ENCODE peak calls at places on chromosomes 2 and 18, in four cellular contexts. One of them, this sample, is unnamed.

GRCh38 chr2:134491796-134492441 is 226.9 kb downstream of the TMEM163 start:
- DNase-seq in trophoblast cell: peak; percentile 38
- DNase-seq in IMR-90: no peak
- DNase-seq in mesenchymal stem cell: no peak
- DNase-seq in this sample: no peak

GRCh38 chr2:202774104-202774503 is 97.5 kb downstream of the ICA1L start:
- DNase-seq in IMR-90: no peak
- DNase-seq in mesenchymal stem cell: no peak
- DNase-seq in trophoblast cell: peak; percentile 36
- DNase-seq in this sample: no peak

GRCh38 chr2:25257032-25257455 is 84.7 kb downstream of the DNMT3A start:
- DNase-seq in trophoblast cell: no peak
- DNase-seq in mesenchymal stem cell: peak; percentile 93
- DNase-seq in IMR-90: peak; percentile 85
- DNase-seq in this sample: no peak

GRCh38 chr2:140154271-140154670 is 1374.1 kb upstream of the NXPH2 start:
- DNase-seq in mesenchymal stem cell: no peak
- DNase-seq in trophoblast cell: no peak
- DNase-seq in IMR-90: no peak
- DNase-seq in this sample: no peak

GRCh38 chr2:141331127-141331526 is 799.7 kb downstream of the LRP1B start:
- DNase-seq in mesenchymal stem cell: peak; percentile 86
- DNase-seq in trophoblast cell: peak; percentile 3
- DNase-seq in IMR-90: peak; percentile 86
- DNase-seq in this sample: no peak

GRCh38 chr2:45275235-45275805 is 266.1 kb upstream of the SIX2 start:
- DNase-seq in IMR-90: peak; percentile 57
- DNase-seq in trophoblast cell: peak; percentile 63
- DNase-seq in mesenchymal stem cell: peak; percentile 46
- DNase-seq in this sample: no peak

GRCh38 chr2:207200136-207200535 is 34.4 kb upstream of the KLF7 start:
- DNase-seq in mesenchymal stem cell: no peak
- DNase-seq in IMR-90: no peak
- DNase-seq in trophoblast cell: no peak
- DNase-seq in this sample: no peak

GRCh38 chr2:168210216-168210897 is 37.0 kb downstream of the STK39 start:
- DNase-seq in IMR-90: no peak
- DNase-seq in trophoblast cell: peak; percentile 54
- DNase-seq in mesenchymal stem cell: no peak
- DNase-seq in this sample: no peak

GRCh38 chr2:75787532-75788132 is 76.9 kb upstream of the GCFC2 start:
- DNase-seq in IMR-90: peak; percentile 29
- DNase-seq in mesenchymal stem cell: peak; percentile 43
- DNase-seq in trophoblast cell: peak; percentile 70
- DNase-seq in this sample: peak; percentile 45

GRCh38 chr18:56982756-56983155 is 164.1 kb upstream of the BOD1L2 start:
- DNase-seq in IMR-90: no peak
- DNase-seq in mesenchymal stem cell: no peak
- DNase-seq in trophoblast cell: no peak
- DNase-seq in this sample: no peak

GRCh38 chr2:154161286-154161685 is 289.6 kb downstream of the GALNT13 start:
- DNase-seq in IMR-90: no peak
- DNase-seq in trophoblast cell: no peak
- DNase-seq in mesenchymal stem cell: no peak
- DNase-seq in this sample: no peak

GRCh38 chr2:157364257-157364974 is 38.8 kb upstream of the ERMN start:
- DNase-seq in trophoblast cell: no peak
- DNase-seq in IMR-90: no peak
- DNase-seq in mesenchymal stem cell: peak; percentile 6
- DNase-seq in this sample: no peak

GRCh38 chr2:39059366-39059952 is 61.4 kb downstream of the SOS1 start:
- DNase-seq in IMR-90: peak; percentile 69
- DNase-seq in trophoblast cell: peak; percentile 87
- DNase-seq in mesenchymal stem cell: peak; percentile 61
- DNase-seq in this sample: peak; percentile 24

GRCh38 chr18:7855671-7856070 is 288.6 kb downstream of the PTPRM start:
- DNase-seq in IMR-90: no peak
- DNase-seq in trophoblast cell: peak; percentile 70
- DNase-seq in mesenchymal stem cell: no peak
- DNase-seq in this sample: no peak

GRCh38 chr2:202102425-202103005 is 29.5 kb downstream of the KIAA2012 start:
- DNase-seq in mesenchymal stem cell: peak; percentile 30
- DNase-seq in IMR-90: no peak
- DNase-seq in trophoblast cell: no peak
- DNase-seq in this sample: no peak

GRCh38 chr2:216936954-216937357 is 77.1 kb upstream of the TNP1 start:
- DNase-seq in IMR-90: no peak
- DNase-seq in mesenchymal stem cell: peak; percentile 27
- DNase-seq in trophoblast cell: no peak
- DNase-seq in this sample: no peak

GRCh38 chr2:53576361-53576620 is 191.3 kb upstream of the CHAC2 start:
- DNase-seq in mesenchymal stem cell: no peak
- DNase-seq in IMR-90: no peak
- DNase-seq in trophoblast cell: no peak
- DNase-seq in this sample: no peak

GRCh38 chr2:128384956-128385355 is 66.3 kb upstream of the HS6ST1 start:
- DNase-seq in mesenchymal stem cell: no peak
- DNase-seq in IMR-90: no peak
- DNase-seq in trophoblast cell: no peak
- DNase-seq in this sample: no peak

GRCh38 chr18:11983592-11983991 is 2.3 kb downstream of the IMPA2 start:
- DNase-seq in trophoblast cell: peak; percentile 91
- DNase-seq in mesenchymal stem cell: peak; percentile 30
- DNase-seq in IMR-90: no peak
- DNase-seq in this sample: no peak

DNA sequence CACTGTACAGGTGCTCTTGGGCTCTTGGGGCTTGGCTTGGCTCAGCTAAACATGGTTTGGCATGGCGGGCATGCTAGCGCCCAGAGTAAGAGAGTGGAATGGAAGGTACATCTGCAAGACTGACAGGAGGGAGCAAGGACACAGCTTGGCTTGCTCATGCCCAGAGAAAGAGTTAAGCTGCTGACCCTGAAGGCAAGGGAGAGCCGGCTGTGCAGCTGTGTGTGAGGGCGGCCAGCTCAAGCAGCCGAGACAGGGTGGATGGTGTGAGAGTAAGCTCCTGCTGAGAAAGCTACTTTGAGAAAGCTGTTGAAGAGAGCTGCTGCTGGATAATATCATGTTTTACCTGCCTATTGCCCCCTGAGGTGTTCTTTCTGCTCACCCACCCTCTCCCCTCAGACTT is 135.6 kb downstream of the CCBE1 start:
- DNase-seq in trophoblast cell: no peak
- DNase-seq in mesenchymal stem cell: no peak
- DNase-seq in IMR-90: no peak
- DNase-seq in this sample: no peak
- H3K4me3 ChIP-seq in trophoblast cell: no peak overlapping the region
- H3K4me3 ChIP-seq in mesenchymal stem cell: no peak overlapping the region
- H3K4me3 ChIP-seq in IMR-90: no peak overlapping the region
- H3K4me3 ChIP-seq in this sample: no peak overlapping the region

GRCh38 chr2:172094319-172095145 is 8.2 kb downstream of the DLX2 start:
- DNase-seq in mesenchymal stem cell: no peak
- DNase-seq in IMR-90: no peak
- DNase-seq in trophoblast cell: no peak
- DNase-seq in this sample: peak; percentile 38
- H3K27me3 ChIP-seq in mesenchymal stem cell: peaks cover 94% of the 10 kb centered on the region
- H3K27me3 ChIP-seq in IMR-90: peaks cover 52% of the 10 kb centered on the region
- H3K27me3 ChIP-seq in trophoblast cell: no peaks in the 10 kb centered on the region
- H3K27me3 ChIP-seq in this sample: peaks cover 62% of the 10 kb centered on the region

GRCh38 chr2:121134728-121135127 is 150.3 kb downstream of the TFCP2L1 start:
- DNase-seq in trophoblast cell: no peak
- DNase-seq in IMR-90: no peak
- DNase-seq in mesenchymal stem cell: no peak
- DNase-seq in this sample: no peak
- H4K91ac ChIP-seq in trophoblast cell: no peak overlapping the region
- H4K91ac ChIP-seq in IMR-90: no peak overlapping the region
- H4K91ac ChIP-seq in mesenchymal stem cell: no peak overlapping the region
- H4K91ac ChIP-seq in this sample: no peak overlapping the region

DNA sequence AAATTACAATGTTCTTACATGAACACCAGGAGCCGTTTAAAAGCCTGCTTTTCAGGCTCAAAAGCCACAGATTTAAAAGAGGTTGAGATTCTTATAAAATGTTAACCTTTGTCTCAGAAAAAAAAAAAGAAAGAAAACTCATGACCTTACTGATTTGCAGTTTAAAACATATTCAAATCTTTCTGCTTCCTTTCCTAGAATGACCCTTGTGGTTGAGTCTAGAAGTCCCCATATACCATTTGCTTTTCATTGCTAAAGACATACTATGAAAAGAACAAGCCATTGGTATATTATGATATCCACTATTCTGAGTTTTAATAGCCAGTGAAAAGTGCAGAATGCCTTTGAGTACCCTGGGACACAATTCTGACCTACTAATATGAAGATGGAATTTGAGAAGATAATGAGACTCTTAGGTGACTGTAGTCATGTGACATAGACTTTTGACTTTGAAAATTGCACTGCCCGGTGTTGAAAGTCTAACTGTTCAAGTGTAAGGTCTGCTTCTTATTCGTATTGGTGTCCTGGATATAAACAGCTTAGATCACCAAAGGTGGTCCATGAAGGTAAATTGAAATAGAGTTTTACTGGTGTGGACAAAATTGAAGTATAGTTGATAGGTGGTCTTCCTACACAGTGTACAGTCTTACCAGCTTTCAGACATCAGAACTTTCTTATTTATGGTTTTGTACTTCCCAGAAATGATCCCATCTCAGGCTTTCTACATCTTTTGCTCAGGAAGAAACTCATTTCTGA is 117.0 kb downstream of the DOCK10 start:
- DNase-seq in IMR-90: no peak
- DNase-seq in trophoblast cell: no peak
- DNase-seq in mesenchymal stem cell: no peak
- DNase-seq in this sample: no peak
- H3K4me3 ChIP-seq in IMR-90: no peak overlapping the region
- H3K4me3 ChIP-seq in trophoblast cell: no peak overlapping the region
- H3K4me3 ChIP-seq in mesenchymal stem cell: no peak overlapping the region
- H3K4me3 ChIP-seq in this sample: no peak overlapping the region

DNA sequence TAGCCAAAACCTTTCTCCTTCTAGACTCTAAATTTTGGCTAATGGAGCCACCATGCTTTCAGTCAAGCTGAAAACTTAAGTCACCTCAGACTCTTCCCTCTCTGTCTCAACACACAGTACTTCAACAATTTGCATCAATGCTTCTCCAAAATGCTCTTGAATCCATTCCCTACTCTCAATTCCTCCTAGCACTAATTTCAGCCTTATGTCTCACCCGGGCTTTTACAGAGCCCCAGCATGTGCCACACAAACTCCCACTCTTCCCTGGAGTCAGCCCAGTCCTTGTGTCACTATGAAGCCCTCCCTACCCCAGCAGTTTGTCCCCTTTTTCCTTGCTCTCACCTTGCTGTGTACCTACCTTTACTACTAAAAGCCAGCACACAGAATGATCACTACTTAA is 38.7 kb downstream of the AAK1 start:
- DNase-seq in trophoblast cell: no peak
- DNase-seq in mesenchymal stem cell: no peak
- DNase-seq in IMR-90: no peak
- DNase-seq in this sample: no peak
- H3K27me3 ChIP-seq in trophoblast cell: no peaks in the 10 kb centered on the region
- H3K27me3 ChIP-seq in mesenchymal stem cell: no peaks in the 10 kb centered on the region
- H3K27me3 ChIP-seq in IMR-90: no peaks in the 10 kb centered on the region
- H3K27me3 ChIP-seq in this sample: no peaks in the 10 kb centered on the region

This sample was measured in neuronal stem cell.